ENCODE peak calls at places on chromosomes 3 and 15, in five cellular contexts. Y is AG20443, L is NCI-H1105, M is ELR, K is osteocyte. H is an unnamed sample.

GRCh38 chr3:42247576-42248027 is 18.4 kb downstream of the CCK start:
- DNase-seq in Y (peak; percentile 71), L (peak; percentile 31), M (peak; percentile 72), K (no peak), H (peak; percentile 77)

GRCh38 chr15:101530224-101530958 is 40.9 kb upstream of the PCSK6 start:
- DNase-seq in Y (no peak), L (no peak), M (peak; percentile 23), K (peak; percentile 78), H (no peak)

GRCh38 chr3:124812291-124813265 is 74.6 kb downstream of the ITGB5 start:
- DNase-seq in Y (peak; percentile 93), L (no peak), M (peak; percentile 94), K (peak; percentile 89), H (peak; percentile 47)

GRCh38 chr3:185332026-185332735 is 30.8 kb upstream of the MAP3K13 start:
- DNase-seq in Y (no peak), L (peak; percentile 82), M (peak; percentile 67), K (no peak), H (peak; percentile 48)

GRCh38 chr15:73781038-73781925 is 28.1 kb upstream of the INSYN1 start:
- DNase-seq in Y (peak; percentile 59), L (no peak), M (peak; percentile 52), K (no peak), H (no peak)

GRCh38 chr3:152183473-152183872 is 85.3 kb upstream of the MBNL1 start:
- DNase-seq in Y (no peak), L (peak; percentile 53), M (peak; percentile 61), K (no peak), H (peak; percentile 63)

GRCh38 chr15:80643296-80643965 is 51.7 kb upstream of the ABHD17C start:
- DNase-seq in Y (peak; percentile 63), L (no peak), M (peak; percentile 61), K (peak; percentile 11), H (no peak)

GRCh38 chr3:124772081-124772831 is 42.0 kb downstream of the UMPS start:
- DNase-seq in Y (peak; percentile 61), L (peak; percentile 78), M (no peak), K (no peak), H (peak; percentile 84)

GRCh38 chr3:11085078-11085840 is 69.0 kb upstream of the HRH1 start:
- DNase-seq in Y (peak; percentile 66), L (no peak), M (peak; percentile 32), K (no peak), H (no peak)

GRCh38 chr15:41281236-41281635 is 50.2 kb downstream of the CHP1 start:
- DNase-seq in Y (peak; percentile 52), L (no peak), M (peak; percentile 90), K (no peak), H (no peak)

GRCh38 chr3:67653425-67654098 is 850 bp downstream of the SUCLG2 start:
- DNase-seq in Y (no peak), L (no peak), M (peak; percentile 47), K (no peak), H (no peak)

GRCh38 chr3:171055336-171056178 is 29.0 kb upstream of the SLC2A2 start:
- DNase-seq in Y (peak; percentile 12), L (no peak), M (peak; percentile 75), K (no peak), H (peak; percentile 49)

GRCh38 chr3:12994357-12994606 is 78.9 kb downstream of the IQSEC1 start:
- DNase-seq in Y (no peak), L (no peak), M (peak; percentile 24), K (no peak), H (peak; percentile 54)

GRCh38 chr15:70342554-70343548 is 245.1 kb upstream of the TLE3 start:
- DNase-seq in Y (no peak), L (no peak), M (no peak), K (peak; percentile 68), H (no peak)

GRCh38 chr3:133457465-133458067 is 57.7 kb downstream of the BFSP2 start:
- DNase-seq in Y (no peak), L (no peak), M (peak; percentile 48), K (no peak), H (no peak)

GRCh38 chr3:23735575-23736326 is 70.0 kb upstream of the UBE2E1 start:
- DNase-seq in Y (no peak), L (peak; percentile 47), M (no peak), K (no peak), H (peak; percentile 63)

GRCh38 chr3:153182491-153182890 is 20.5 kb downstream of the RAP2B start:
- DNase-seq in Y (no peak), L (no peak), M (no peak), K (no peak), H (no peak)

GRCh38 chr3:112811150-112811884 is 35.3 kb downstream of the CD200R1L start:
- DNase-seq in Y (peak; percentile 73), L (no peak), M (no peak), K (no peak), H (peak; percentile 83)

GRCh38 chr3:56923546-56924224 is 121.9 kb upstream of the ARHGEF3 start:
- DNase-seq in Y (peak; percentile 23), L (no peak), M (peak; percentile 67), K (no peak), H (peak; percentile 59)

GRCh38 chr3:62109534-62109933 is 263.8 kb downstream of the FEZF2 start:
- DNase-seq in Y (peak; percentile 92), L (no peak), M (peak; percentile 90), K (no peak), H (no peak)

GRCh38 chr3:42123012-42123581 is 31.9 kb downstream of the TRAK1 start:
- DNase-seq in Y (no peak), L (no peak), M (peak; percentile 68), K (no peak), H (no peak)

GRCh38 chr3:66179813-66180212 is 41.0 kb upstream of the SLC25A26 start:
- DNase-seq in Y (no peak), L (no peak), M (no peak), K (no peak), H (no peak)

GRCh38 chr3:184305577-184305976 is 6.5 kb downstream of the PSMD2 start:
- DNase-seq in Y (no peak), L (no peak), M (peak; percentile 56), K (no peak), H (peak; percentile 11)

GRCh38 chr3:41450416-41451231 is 251.3 kb downstream of the CTNNB1 start:
- DNase-seq in Y (no peak), L (no peak), M (peak; percentile 5), K (no peak), H (peak; percentile 67)

GRCh38 chr3:65548848-65549625 is 489.7 kb downstream of the MAGI1 start:
- DNase-seq in Y (peak; percentile 66), L (no peak), M (peak; percentile 12), K (no peak), H (peak; percentile 83)

GRCh38 chr3:119485563-119485962 is 12.8 kb upstream of the TIMMDC1 start:
- DNase-seq in Y (no peak), L (no peak), M (no peak), K (no peak), H (no peak)

GRCh38 chr3:69051796-69052566 is at the start of gene TMF1:
- DNase-seq in Y (peak; percentile 98), L (no peak), M (peak; percentile 99), K (peak; percentile 98), H (peak; percentile 99)

GRCh38 chr15:65460948-65461347 is 38.2 kb upstream of the IGDCC4 start:
- DNase-seq in Y (no peak), L (no peak), M (peak; percentile 71), K (no peak), H (no peak)

GRCh38 chr3:134487406-134487805 is 1.5 kb downstream of the CEP63 start:
- DNase-seq in Y (no peak), L (no peak), M (peak; percentile 39), K (no peak), H (no peak)

GRCh38 chr3:21781371-21781770 is 30.4 kb upstream of the ZNF385D start:
- DNase-seq in Y (no peak), L (no peak), M (no peak), K (no peak), H (no peak)

GRCh38 chr3:29004885-29005599 is 275.8 kb upstream of the RBMS3 start:
- DNase-seq in Y (no peak), L (no peak), M (no peak), K (no peak), H (no peak)

GRCh38 chr15:56295433-56295832 is 51.8 kb upstream of the RFX7 start:
- DNase-seq in Y (no peak), L (no peak), M (no peak), K (no peak), H (no peak)

GRCh38 chr3:189652042-189652441 is 20.9 kb downstream of the TP63 start:
- DNase-seq in Y (no peak), L (no peak), M (peak; percentile 40), K (no peak), H (peak; percentile 12)

GRCh38 chr3:120894285-120894684 is 13.7 kb upstream of the STXBP5L start:
- DNase-seq in Y (no peak), L (no peak), M (no peak), K (no peak), H (peak; percentile 82)

GRCh38 chr3:134606033-134607025 is 44.5 kb downstream of the KY start:
- DNase-seq in Y (no peak), L (no peak), M (no peak), K (peak; percentile 76), H (no peak)

GRCh38 chr3:191715585-191715984 is 254.6 kb downstream of the PYDC2 start:
- DNase-seq in Y (no peak), L (no peak), M (no peak), K (no peak), H (no peak)

GRCh38 chr15:27036210-27036609 is 65.2 kb downstream of the GABRG3 start:
- DNase-seq in Y (no peak), L (no peak), M (no peak), K (no peak), H (no peak)